ENCODE peak calls at places on chromosomes 2 and 18, in five cellular contexts. U is Caco-2, D is lower lobe of right lung, G is endothelial cell of umbilical vein, X is K562. O is an unnamed sample.

GRCh38 chr2:239647037-239647436 is 246.2 kb upstream of the HDAC4 start:
- DNase-seq in U (no peak), D (no peak), G (no peak), X (no peak), O (no peak)

GRCh38 chr2:235011929-235012631 is 60.3 kb downstream of the SH3BP4 start:
- DNase-seq in U (no peak), D (no peak), G (no peak), X (no peak), O (no peak)

GRCh38 chr18:48634975-48635374 is 96.1 kb downstream of the CTIF start:
- DNase-seq in U (no peak), D (no peak), G (no peak), X (no peak), O (no peak)

GRCh38 chr2:36570416-36570815 is 27.6 kb downstream of the FEZ2 start:
- DNase-seq in U (no peak), D (no peak), G (peak; percentile 64), X (no peak), O (no peak)

GRCh38 chr2:85875613-85876012 is 13.2 kb downstream of the ST3GAL5 start:
- DNase-seq in U (no peak), D (no peak), G (no peak), X (no peak), O (no peak)

GRCh38 chr18:3452750-3453539 is 3.0 kb downstream of the TGIF1 start:
- DNase-seq in U (no peak), D (no peak), G (peak; percentile 49), X (no peak), O (no peak)

GRCh38 chr2:179266271-179266670 is 1.6 kb upstream of the SESTD1 start:
- DNase-seq in U (no peak), D (no peak), G (no peak), X (no peak), O (no peak)

GRCh38 chr2:200624660-200625059 is 38.8 kb downstream of the AOX1 start:
- DNase-seq in U (no peak), D (no peak), G (no peak), X (no peak), O (no peak)

GRCh38 chr2:71536311-71536710 is 83.0 kb downstream of the DYSF start:
- DNase-seq in U (no peak), D (no peak), G (no peak), X (no peak), O (no peak)

GRCh38 chr2:130728007-130728454 is 839 bp upstream of the GPR148 start:
- DNase-seq in U (peak; percentile 22), D (no peak), G (no peak), X (no peak), O (no peak)

GRCh38 chr2:60551241-60552095 is 2.0 kb downstream of the BCL11A start:
- DNase-seq in U (no peak), D (no peak), G (no peak), X (no peak), O (no peak)

GRCh38 chr2:26901326-26902183 is 53.6 kb downstream of the DPYSL5 start:
- DNase-seq in U (no peak), D (no peak), G (no peak), X (no peak), O (peak; percentile 25)

GRCh38 chr18:79933765-79934164 is 17.7 kb downstream of the SLC66A2 start:
- DNase-seq in U (peak; percentile 12), D (peak; percentile 50), G (no peak), X (no peak), O (no peak)

GRCh38 chr2:158716921-158717320 is 78.2 kb upstream of the DAPL1 start:
- DNase-seq in U (no peak), D (no peak), G (no peak), X (no peak), O (no peak)

GRCh38 chr2:111900859-111901258 is 2.5 kb downstream of the MERTK start:
- DNase-seq in U (peak; percentile 65), D (no peak), G (peak; percentile 80), X (no peak), O (no peak)

GRCh38 chr2:20450201-20451108 is 3.6 kb downstream of the RHOB start:
- DNase-seq in U (no peak), D (no peak), G (peak; percentile 96), X (no peak), O (peak; percentile 61)

GRCh38 chr2:45649457-45649854 is 2.0 kb upstream of the PRKCE start:
- DNase-seq in U (peak; percentile 11), D (no peak), G (peak; percentile 50), X (no peak), O (no peak)

GRCh38 chr18:42578781-42579180 is 536.7 kb downstream of the RIT2 start:
- DNase-seq in U (no peak), D (no peak), G (no peak), X (no peak), O (no peak)

GRCh38 chr18:3199942-3200645 is 19.7 kb downstream of the MYOM1 start:
- DNase-seq in U (no peak), D (no peak), G (no peak), X (no peak), O (no peak)

GRCh38 chr18:72342933-72343332 is 201.2 kb downstream of the CBLN2 start:
- DNase-seq in U (no peak), D (no peak), G (no peak), X (no peak), O (no peak)

GRCh38 chr2:74436804-74437695 is 4.7 kb downstream of the RTKN start:
- DNase-seq in U (no peak), D (no peak), G (no peak), X (no peak), O (no peak)

GRCh38 chr2:237194081-237194480 is 108.4 kb downstream of the COPS8 start:
- DNase-seq in U (no peak), D (no peak), G (no peak), X (no peak), O (no peak)

GRCh38 chr18:36636237-36636792 is 192.5 kb downstream of the TPGS2 start:
- DNase-seq in U (no peak), D (no peak), G (no peak), X (no peak), O (no peak)

GRCh38 chr2:204115288-204115687 is 178.7 kb downstream of the ICOS start:
- DNase-seq in U (no peak), D (no peak), G (no peak), X (no peak), O (no peak)

GRCh38 chr2:19360881-19361321 is 2.5 kb upstream of the OSR1 start:
- DNase-seq in U (no peak), D (no peak), G (no peak), X (no peak), O (no peak)

GRCh38 chr2:240111253-240111652 is 24.9 kb downstream of the COPS9 start:
- DNase-seq in U (no peak), D (no peak), G (no peak), X (no peak), O (no peak)

GRCh38 chr18:49663755-49664085 is 101.9 kb downstream of the LIPG start:
- DNase-seq in U (no peak), D (no peak), G (no peak), X (no peak), O (no peak)

GRCh38 chr2:25122367-25122766 is 46.0 kb downstream of the POMC start:
- DNase-seq in U (no peak), D (no peak), G (no peak), X (no peak), O (no peak)

GRCh38 chr2:99106905-99107304 is 34.6 kb upstream of the C2orf15 start:
- DNase-seq in U (no peak), D (no peak), G (no peak), X (no peak), O (no peak)

GRCh38 chr2:136108461-136108860 is 9.5 kb downstream of the CXCR4 start:
- DNase-seq in U (no peak), D (no peak), G (no peak), X (no peak), O (no peak)

GRCh38 chr2:234178309-234179030 is 128.0 kb downstream of the SPP2 start:
- DNase-seq in U (no peak), D (no peak), G (peak; percentile 46), X (no peak), O (no peak)

GRCh38 chr2:1099418-1099817 is 148.8 kb downstream of the SNTG2 start:
- DNase-seq in U (no peak), D (no peak), G (no peak), X (no peak), O (no peak)

GRCh38 chr2:30565860-30566358 is 118.9 kb downstream of the LCLAT1 start:
- DNase-seq in U (no peak), D (no peak), G (no peak), X (no peak), O (peak; percentile 25)

GRCh38 chr2:55136138-55136541 is 85.9 kb upstream of the RTN4 start:
- DNase-seq in U (no peak), D (no peak), G (no peak), X (no peak), O (no peak)

GRCh38 chr2:127085260-127085666 is 21.7 kb downstream of the BIN1 start:
- DNase-seq in U (peak; percentile 79), D (peak; percentile 83), G (no peak), X (no peak), O (no peak)

GRCh38 chr2:54903736-54904554 is 146.3 kb downstream of the RTN4 start:
- DNase-seq in U (no peak), D (no peak), G (peak; percentile 92), X (no peak), O (no peak)

GRCh38 chr2:50444286-50444685 is 587.6 kb downstream of the NRXN1 start:
- DNase-seq in U (no peak), D (no peak), G (no peak), X (no peak), O (no peak)

GRCh38 chr2:124804014-124804940 is 779.2 kb downstream of the CNTNAP5 start:
- DNase-seq in U (peak; percentile 45), D (no peak), G (no peak), X (peak; percentile 43), O (no peak)

GRCh38 chr2:28956415-28956826 is 24.7 kb upstream of the TOGARAM2 start:
- DNase-seq in U (no peak), D (peak; percentile 57), G (no peak), X (peak; percentile 75), O (no peak)
- H3K4me3 ChIP-seq in U (no peak overlapping the region), D (peak overlapping the region; percentile 33), G (no peak overlapping the region), X (peak overlapping the region; percentile 6), O (peak overlapping the region; percentile 42)

GRCh38 chr2:217691920-217692666 is 310.7 kb downstream of the TNS1 start:
- DNase-seq in U (no peak), D (peak; percentile 66), G (no peak), X (no peak), O (peak; percentile 33)
- H3K4me3 ChIP-seq in U (no peak overlapping the region), D (no peak overlapping the region), G (no peak overlapping the region), X (no peak overlapping the region), O (no peak overlapping the region)

GRCh38 chr2:221501883-221502269 is 70.2 kb downstream of the EPHA4 start:
- DNase-seq in U (no peak), D (no peak), G (no peak), X (no peak), O (no peak)
- H3K4me3 ChIP-seq in U (no peak overlapping the region), D (peak overlapping the region; percentile 29), G (peak overlapping the region; percentile 43), X (no peak overlapping the region), O (no peak overlapping the region)

GRCh38 chr18:9449987-9450386 is 25.3 kb upstream of the RALBP1 start:
- DNase-seq in U (no peak), D (no peak), G (no peak), X (no peak), O (no peak)
- H3K4me3 ChIP-seq in U (no peak overlapping the region), D (no peak overlapping the region), G (no peak overlapping the region), X (no peak overlapping the region), O (no peak overlapping the region)